ENCODE peak calls at places on chromosomes 3 and 15, in four cellular contexts. One of them, this sample, is unnamed.

GRCh38 chr3:197137741-197138140 is 108.1 kb upstream of the MELTF start:
- DNase-seq in CD8-positive, alpha-beta T cell: no peak
- DNase-seq in foreskin fibroblast: no peak
- DNase-seq in astrocyte of the spinal cord: no peak
- DNase-seq in this sample: no peak

GRCh38 chr15:69668049-69668705 is 215.6 kb downstream of the RPLP1 start:
- DNase-seq in CD8-positive, alpha-beta T cell: no peak
- DNase-seq in foreskin fibroblast: no peak
- DNase-seq in astrocyte of the spinal cord: no peak
- DNase-seq in this sample: no peak

GRCh38 chr3:170033489-170033888 is 4.3 kb upstream of the GPR160 start:
- DNase-seq in CD8-positive, alpha-beta T cell: peak; percentile 36
- DNase-seq in foreskin fibroblast: no peak
- DNase-seq in astrocyte of the spinal cord: no peak
- DNase-seq in this sample: no peak

GRCh38 chr15:44598892-44599291 is 61.9 kb downstream of the EIF3J start:
- DNase-seq in CD8-positive, alpha-beta T cell: no peak
- DNase-seq in foreskin fibroblast: no peak
- DNase-seq in astrocyte of the spinal cord: peak; percentile 37
- DNase-seq in this sample: no peak

GRCh38 chr3:14844386-14845170 is 25.8 kb downstream of the FGD5 start:
- DNase-seq in CD8-positive, alpha-beta T cell: no peak
- DNase-seq in foreskin fibroblast: no peak
- DNase-seq in astrocyte of the spinal cord: no peak
- DNase-seq in this sample: no peak

GRCh38 chr3:189967254-189967865 is 153.3 kb downstream of the P3H2 start:
- DNase-seq in CD8-positive, alpha-beta T cell: no peak
- DNase-seq in foreskin fibroblast: peak; percentile 36
- DNase-seq in astrocyte of the spinal cord: peak; percentile 66
- DNase-seq in this sample: peak; percentile 59

GRCh38 chr15:68409736-68410370 is 22.1 kb downstream of the ITGA11 start:
- DNase-seq in CD8-positive, alpha-beta T cell: no peak
- DNase-seq in foreskin fibroblast: no peak
- DNase-seq in astrocyte of the spinal cord: no peak
- DNase-seq in this sample: no peak

GRCh38 chr15:89167267-89168176 is 53.9 kb downstream of the RLBP1 start:
- DNase-seq in CD8-positive, alpha-beta T cell: no peak
- DNase-seq in foreskin fibroblast: peak; percentile 49
- DNase-seq in astrocyte of the spinal cord: peak; percentile 79
- DNase-seq in this sample: peak; percentile 95

GRCh38 chr3:45544024-45544718 is 50.4 kb upstream of the LIMD1 start:
- DNase-seq in CD8-positive, alpha-beta T cell: no peak
- DNase-seq in foreskin fibroblast: no peak
- DNase-seq in astrocyte of the spinal cord: no peak
- DNase-seq in this sample: no peak

GRCh38 chr3:4742359-4742758 is 236.9 kb upstream of the BHLHE40 start:
- DNase-seq in CD8-positive, alpha-beta T cell: no peak
- DNase-seq in foreskin fibroblast: no peak
- DNase-seq in astrocyte of the spinal cord: peak; percentile 48
- DNase-seq in this sample: no peak

GRCh38 chr15:66047321-66048024 is 178.2 kb downstream of the RAB11A start:
- DNase-seq in CD8-positive, alpha-beta T cell: no peak
- DNase-seq in foreskin fibroblast: no peak
- DNase-seq in astrocyte of the spinal cord: no peak
- DNase-seq in this sample: no peak

GRCh38 chr3:167899090-167899489 is 163.6 kb downstream of the SERPINI1 start:
- DNase-seq in CD8-positive, alpha-beta T cell: no peak
- DNase-seq in foreskin fibroblast: no peak
- DNase-seq in astrocyte of the spinal cord: no peak
- DNase-seq in this sample: no peak

GRCh38 chr3:181722156-181722555 is 10.4 kb downstream of the SOX2 start:
- DNase-seq in CD8-positive, alpha-beta T cell: no peak
- DNase-seq in foreskin fibroblast: no peak
- DNase-seq in astrocyte of the spinal cord: no peak
- DNase-seq in this sample: no peak

GRCh38 chr15:42919308-42919707 is 1.3 kb downstream of the TTBK2 start:
- DNase-seq in CD8-positive, alpha-beta T cell: no peak
- DNase-seq in foreskin fibroblast: no peak
- DNase-seq in astrocyte of the spinal cord: no peak
- DNase-seq in this sample: peak; percentile 20

GRCh38 chr3:188554404-188554803 is 400.4 kb downstream of the LPP start:
- DNase-seq in CD8-positive, alpha-beta T cell: no peak
- DNase-seq in foreskin fibroblast: peak; percentile 54
- DNase-seq in astrocyte of the spinal cord: peak; percentile 65
- DNase-seq in this sample: no peak

GRCh38 chr3:139477710-139478640 is 1.7 kb upstream of the RBP2 start:
- DNase-seq in CD8-positive, alpha-beta T cell: no peak
- DNase-seq in foreskin fibroblast: no peak
- DNase-seq in astrocyte of the spinal cord: no peak
- DNase-seq in this sample: peak; percentile 64

GRCh38 chr3:139108253-139108969 is 63.7 kb upstream of the PRR23C start:
- DNase-seq in CD8-positive, alpha-beta T cell: no peak
- DNase-seq in foreskin fibroblast: no peak
- DNase-seq in astrocyte of the spinal cord: no peak
- DNase-seq in this sample: no peak

GRCh38 chr3:112101946-112102345 is 15.8 kb downstream of the C3orf52 start:
- DNase-seq in CD8-positive, alpha-beta T cell: no peak
- DNase-seq in foreskin fibroblast: peak; percentile 49
- DNase-seq in astrocyte of the spinal cord: peak; percentile 83
- DNase-seq in this sample: peak; percentile 100

GRCh38 chr15:54109014-54109413 is 130.8 kb downstream of the UNC13C start:
- DNase-seq in CD8-positive, alpha-beta T cell: no peak
- DNase-seq in foreskin fibroblast: no peak
- DNase-seq in astrocyte of the spinal cord: no peak
- DNase-seq in this sample: no peak

GRCh38 chr15:72751751-72752455 is 31.7 kb downstream of the ADPGK start:
- DNase-seq in CD8-positive, alpha-beta T cell: no peak
- DNase-seq in foreskin fibroblast: no peak
- DNase-seq in astrocyte of the spinal cord: peak; percentile 21
- DNase-seq in this sample: no peak

GRCh38 chr3:50156549-50156948 is 1.4 kb downstream of the SEMA3F start:
- DNase-seq in CD8-positive, alpha-beta T cell: no peak
- DNase-seq in foreskin fibroblast: no peak
- DNase-seq in astrocyte of the spinal cord: no peak
- DNase-seq in this sample: no peak

GRCh38 chr15:76345880-76346665 is 9.5 kb downstream of the ISL2 start:
- DNase-seq in CD8-positive, alpha-beta T cell: no peak
- DNase-seq in foreskin fibroblast: peak; percentile 63
- DNase-seq in astrocyte of the spinal cord: no peak
- DNase-seq in this sample: no peak

GRCh38 chr15:74937226-74937601 is 659 bp downstream of the COX5A start:
- DNase-seq in CD8-positive, alpha-beta T cell: no peak
- DNase-seq in foreskin fibroblast: no peak
- DNase-seq in astrocyte of the spinal cord: no peak
- DNase-seq in this sample: no peak

GRCh38 chr3:101074518-101074917 is 81.3 kb upstream of the ABI3BP start:
- DNase-seq in CD8-positive, alpha-beta T cell: no peak
- DNase-seq in foreskin fibroblast: no peak
- DNase-seq in astrocyte of the spinal cord: peak; percentile 1
- DNase-seq in this sample: no peak

GRCh38 chr3:134545818-134546217 is 60.0 kb downstream of the CEP63 start:
- DNase-seq in CD8-positive, alpha-beta T cell: no peak
- DNase-seq in foreskin fibroblast: no peak
- DNase-seq in astrocyte of the spinal cord: no peak
- DNase-seq in this sample: no peak

GRCh38 chr3:54967586-54968244 is 39.9 kb upstream of the LRTM1 start:
- DNase-seq in CD8-positive, alpha-beta T cell: no peak
- DNase-seq in foreskin fibroblast: peak; percentile 61
- DNase-seq in astrocyte of the spinal cord: peak; percentile 83
- DNase-seq in this sample: peak; percentile 64

GRCh38 chr15:76366714-76367113 is 30.1 kb downstream of the ISL2 start:
- DNase-seq in CD8-positive, alpha-beta T cell: no peak
- DNase-seq in foreskin fibroblast: no peak
- DNase-seq in astrocyte of the spinal cord: no peak
- DNase-seq in this sample: no peak

GRCh38 chr3:14256561-14257342 is 78.1 kb downstream of the LSM3 start:
- DNase-seq in CD8-positive, alpha-beta T cell: no peak
- DNase-seq in foreskin fibroblast: no peak
- DNase-seq in astrocyte of the spinal cord: no peak
- DNase-seq in this sample: peak; percentile 45

GRCh38 chr3:102129774-102130608 is 280.7 kb downstream of the NFKBIZ start:
- DNase-seq in CD8-positive, alpha-beta T cell: no peak
- DNase-seq in foreskin fibroblast: peak; percentile 76
- DNase-seq in astrocyte of the spinal cord: peak; percentile 85
- DNase-seq in this sample: peak; percentile 97

GRCh38 chr3:46212101-46212500 is 4.0 kb upstream of the CCR1 start:
- DNase-seq in CD8-positive, alpha-beta T cell: no peak
- DNase-seq in foreskin fibroblast: no peak
- DNase-seq in astrocyte of the spinal cord: no peak
- DNase-seq in this sample: no peak

GRCh38 chr3:127815641-127816605 is 6.4 kb downstream of the MGLL start:
- DNase-seq in CD8-positive, alpha-beta T cell: no peak
- DNase-seq in foreskin fibroblast: no peak
- DNase-seq in astrocyte of the spinal cord: no peak
- DNase-seq in this sample: no peak

GRCh38 chr3:22147161-22147560 is 396.2 kb upstream of the ZNF385D start:
- DNase-seq in CD8-positive, alpha-beta T cell: no peak
- DNase-seq in foreskin fibroblast: no peak
- DNase-seq in astrocyte of the spinal cord: no peak
- DNase-seq in this sample: no peak

GRCh38 chr3:186566772-186567071 is 417 bp downstream of the TBCCD1 start:
- DNase-seq in CD8-positive, alpha-beta T cell: no peak
- DNase-seq in foreskin fibroblast: no peak
- DNase-seq in astrocyte of the spinal cord: no peak
- DNase-seq in this sample: no peak

GRCh38 chr3:173938159-173938558 is 540.6 kb downstream of the NLGN1 start:
- DNase-seq in CD8-positive, alpha-beta T cell: no peak
- DNase-seq in foreskin fibroblast: peak; percentile 23
- DNase-seq in astrocyte of the spinal cord: peak; percentile 76
- DNase-seq in this sample: peak; percentile 23

GRCh38 chr3:136920904-136921649 is 36.7 kb upstream of the IL20RB start:
- DNase-seq in CD8-positive, alpha-beta T cell: no peak
- DNase-seq in foreskin fibroblast: no peak
- DNase-seq in astrocyte of the spinal cord: no peak
- DNase-seq in this sample: no peak

DNA sequence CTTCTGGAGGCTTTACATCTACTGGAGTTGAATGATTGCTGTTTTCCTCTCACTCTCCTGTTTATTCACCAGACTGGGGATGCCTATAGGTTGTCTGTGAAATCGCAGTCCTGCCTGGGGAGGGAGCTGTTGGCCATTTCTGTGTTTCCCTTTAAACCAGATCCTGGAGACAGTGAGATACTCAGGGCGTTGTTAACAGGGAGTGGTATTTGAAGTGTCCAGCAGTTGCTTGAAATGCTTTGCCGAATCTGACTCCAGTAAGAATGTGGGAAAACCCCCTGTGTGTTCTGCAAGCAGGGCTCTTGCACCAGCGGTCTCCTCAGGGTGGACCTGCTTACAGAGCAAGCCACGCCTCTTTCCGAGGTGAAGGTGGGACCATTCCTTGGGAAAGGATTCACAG is 4.3 kb upstream of the LRRK1 start:
- DNase-seq in CD8-positive, alpha-beta T cell: no peak
- DNase-seq in foreskin fibroblast: no peak
- DNase-seq in astrocyte of the spinal cord: no peak
- DNase-seq in this sample: peak; percentile 69
- TF ChIP-seq CTCF in CD8-positive, alpha-beta T cell: no peak
- TF ChIP-seq CTCF in foreskin fibroblast: no peak
- TF ChIP-seq CTCF in astrocyte of the spinal cord: peak; percentile 7
- TF ChIP-seq CTCF in this sample: peak; percentile 42

DNA sequence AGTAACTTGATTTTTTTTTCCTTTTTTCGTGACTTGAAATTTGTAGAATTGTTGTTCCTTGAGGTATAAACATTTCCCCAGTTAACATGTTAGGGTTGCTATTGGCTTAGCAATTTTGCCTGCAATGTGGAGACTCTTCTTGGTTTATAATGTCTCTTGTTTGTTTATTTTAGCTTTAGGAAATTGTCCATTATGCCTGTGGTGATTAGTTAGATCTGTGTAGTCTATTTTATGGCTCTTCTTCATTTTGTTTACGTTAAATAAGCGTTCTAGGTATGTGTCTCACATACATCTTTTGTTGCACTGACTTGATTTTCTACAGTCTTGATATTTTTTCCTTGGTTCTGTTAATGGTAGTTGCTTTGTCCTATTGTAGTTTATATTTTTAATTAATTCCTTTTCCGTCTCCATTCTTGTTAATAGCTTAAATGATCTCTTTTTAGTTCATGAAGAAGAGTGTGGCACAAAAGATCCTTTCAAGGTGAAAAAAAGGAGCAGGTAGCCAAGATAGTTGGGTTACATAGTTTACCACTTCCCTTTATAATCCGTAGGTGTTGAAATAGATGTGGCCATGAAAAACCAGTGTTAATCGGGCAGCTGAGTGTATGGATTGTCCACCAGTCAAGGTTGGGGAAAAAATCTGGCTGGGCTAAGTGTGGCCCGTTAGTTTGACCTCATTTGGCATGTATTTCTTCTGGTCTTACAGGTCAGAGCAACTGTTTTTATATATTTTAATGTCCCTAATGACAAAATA is 12.1 kb downstream of the IQGAP1 start:
- DNase-seq in CD8-positive, alpha-beta T cell: no peak
- DNase-seq in foreskin fibroblast: no peak
- DNase-seq in astrocyte of the spinal cord: no peak
- DNase-seq in this sample: peak; percentile 52
- H3K4me3 ChIP-seq in CD8-positive, alpha-beta T cell: no peak overlapping the region
- H3K4me3 ChIP-seq in foreskin fibroblast: peak overlapping the region; percentile 21
- H3K4me3 ChIP-seq in astrocyte of the spinal cord: no peak overlapping the region
- H3K4me3 ChIP-seq in this sample: no peak overlapping the region

GRCh38 chr3:17554078-17554477 is 188.4 kb downstream of the TBC1D5 start:
- DNase-seq in CD8-positive, alpha-beta T cell: no peak
- DNase-seq in foreskin fibroblast: no peak
- DNase-seq in astrocyte of the spinal cord: no peak
- DNase-seq in this sample: no peak
- TF ChIP-seq CTCF in CD8-positive, alpha-beta T cell: no peak
- TF ChIP-seq CTCF in foreskin fibroblast: no peak
- TF ChIP-seq CTCF in astrocyte of the spinal cord: no peak
- TF ChIP-seq CTCF in this sample: no peak

GRCh38 chr3:183449391-183449790 is 21.0 kb upstream of the MCF2L2 start:
- DNase-seq in CD8-positive, alpha-beta T cell: no peak
- DNase-seq in foreskin fibroblast: no peak
- DNase-seq in astrocyte of the spinal cord: peak; percentile 34
- DNase-seq in this sample: no peak
- H3K4me3 ChIP-seq in CD8-positive, alpha-beta T cell: no peak overlapping the region
- H3K4me3 ChIP-seq in foreskin fibroblast: peak overlapping the region; percentile 32
- H3K4me3 ChIP-seq in astrocyte of the spinal cord: no peak overlapping the region
- H3K4me3 ChIP-seq in this sample: no peak overlapping the region

DNA sequence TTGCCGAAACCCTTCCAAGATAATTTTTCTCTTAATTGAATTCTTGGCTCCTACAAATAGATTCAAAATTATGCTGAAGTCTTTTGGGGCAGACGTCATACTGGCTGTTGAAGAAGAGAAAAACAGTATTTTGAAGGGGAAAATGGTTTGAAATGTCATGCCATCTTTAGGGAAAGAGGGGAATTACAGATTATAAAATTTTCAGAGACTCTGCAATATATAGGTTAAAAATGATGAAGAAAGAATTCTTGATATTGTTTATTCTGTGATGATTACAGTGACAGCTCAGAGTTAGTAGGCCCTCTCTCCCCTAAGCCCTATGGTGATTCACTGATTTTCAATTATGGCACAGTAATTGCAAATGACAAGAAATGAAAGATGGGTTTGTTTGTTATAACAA is 86.1 kb downstream of the CGNL1 start:
- DNase-seq in CD8-positive, alpha-beta T cell: no peak
- DNase-seq in foreskin fibroblast: no peak
- DNase-seq in astrocyte of the spinal cord: no peak
- DNase-seq in this sample: peak; percentile 70
- TF ChIP-seq CTCF in CD8-positive, alpha-beta T cell: no peak
- TF ChIP-seq CTCF in foreskin fibroblast: peak; percentile 33
- TF ChIP-seq CTCF in astrocyte of the spinal cord: peak; percentile 39
- TF ChIP-seq CTCF in this sample: no peak

GRCh38 chr3:129003578-129004112 is 2.5 kb downstream of the EFCC1 start:
- DNase-seq in CD8-positive, alpha-beta T cell: peak; percentile 52
- DNase-seq in foreskin fibroblast: no peak
- DNase-seq in astrocyte of the spinal cord: no peak
- DNase-seq in this sample: peak; percentile 36
- H3K4me3 ChIP-seq in CD8-positive, alpha-beta T cell: peak overlapping the region; percentile 12
- H3K4me3 ChIP-seq in foreskin fibroblast: no peak overlapping the region
- H3K4me3 ChIP-seq in astrocyte of the spinal cord: no peak overlapping the region
- H3K4me3 ChIP-seq in this sample: peak overlapping the region; percentile 13